ENCODE peak calls at places on chromosomes 11 and 22, in four cellular contexts. N is IMR-90, T is tibial nerve, Q is brain microvascular endothelial cell. C is an unnamed sample.

GRCh38 chr22:50456466-50457234 is 18.2 kb downstream of the SBF1 start:
- DNase-seq in N (no peak), T (no peak), Q (no peak), C (no peak)

GRCh38 chr22:38504731-38505594 is 1.1 kb downstream of the DDX17 start:
- DNase-seq in N (peak), T (no peak), Q (peak), C (no peak)

GRCh38 chr11:114616516-114616915 is 20.9 kb upstream of the NXPE4 start:
- DNase-seq in N (no peak), T (no peak), Q (no peak), C (no peak)

GRCh38 chr22:39214006-39214382 is 30.8 kb downstream of the PDGFB start:
- DNase-seq in N (no peak), T (no peak), Q (no peak), C (no peak)

GRCh38 chr11:46330887-46331652 is 16.2 kb upstream of the DGKZ start:
- DNase-seq in N (no peak), T (no peak), Q (no peak), C (no peak)

GRCh38 chr11:10438451-10438850 is 16.6 kb upstream of the AMPD3 start:
- DNase-seq in N (peak), T (no peak), Q (peak), C (no peak)

GRCh38 chr11:120835601-120836228 is 188.2 kb upstream of the TBCEL start:
- DNase-seq in N (peak), T (no peak), Q (no peak), C (no peak)

GRCh38 chr11:95241673-95242072 is 10.7 kb upstream of the SESN3 start:
- DNase-seq in N (no peak), T (no peak), Q (no peak), C (no peak)

GRCh38 chr22:39527481-39527961 is 5.0 kb downstream of the RPS19BP1 start:
- DNase-seq in N (peak), T (no peak), Q (no peak), C (no peak)

GRCh38 chr22:36149464-36149863 is 11.1 kb downstream of the APOL3 start:
- DNase-seq in N (no peak), T (no peak), Q (no peak), C (no peak)

GRCh38 chr22:36116127-36116526 is 44.4 kb downstream of the APOL3 start:
- DNase-seq in N (no peak), T (no peak), Q (no peak), C (no peak)

GRCh38 chr11:12979928-12980689 is 29.0 kb upstream of the RASSF10 start:
- DNase-seq in N (no peak), T (no peak), Q (no peak), C (no peak)

GRCh38 chr22:49882519-49883293 is 29.1 kb downstream of the ZBED4 start:
- DNase-seq in N (peak), T (no peak), Q (peak), C (no peak)

GRCh38 chr11:57585301-57585700 is 12.2 kb upstream of the SERPING1 start:
- DNase-seq in N (no peak), T (no peak), Q (no peak), C (no peak)

GRCh38 chr22:17047656-17048055 is 37.1 kb upstream of the IL17RA start:
- DNase-seq in N (no peak), T (no peak), Q (no peak), C (no peak)

GRCh38 chr11:45646275-45646970 is 19.0 kb downstream of the CHST1 start:
- DNase-seq in N (peak), T (no peak), Q (peak), C (no peak)

GRCh38 chr11:75867778-75868374 is 52.9 kb downstream of the UVRAG start:
- DNase-seq in N (peak), T (no peak), Q (peak), C (no peak)

GRCh38 chr11:77107950-77108349 is 5.3 kb downstream of the OMP start:
- DNase-seq in N (peak), T (no peak), Q (peak), C (no peak)

GRCh38 chr11:106552694-106553203 is 465.5 kb downstream of the GUCY1A2 start:
- DNase-seq in N (no peak), T (no peak), Q (no peak), C (no peak)

GRCh38 chr11:118267486-118267885 is 3.4 kb upstream of the MPZL2 start:
- DNase-seq in N (no peak), T (no peak), Q (no peak), C (no peak)

GRCh38 chr11:116033931-116034553 is 529.8 kb upstream of the CADM1 start:
- DNase-seq in N (no peak), T (no peak), Q (no peak), C (no peak)

GRCh38 chr11:28223577-28223976 is 115.4 kb downstream of the METTL15 start:
- DNase-seq in N (no peak), T (no peak), Q (no peak), C (no peak)

GRCh38 chr22:31475778-31476177 is 13.9 kb downstream of the EIF4ENIF1 start:
- DNase-seq in N (no peak), T (no peak), Q (no peak), C (no peak)

GRCh38 chr22:43226368-43226979 is 39.5 kb upstream of the TTLL12 start:
- DNase-seq in N (peak), T (no peak), Q (peak), C (no peak)

GRCh38 chr22:37419916-37420655 is 7.2 kb downstream of the ELFN2 start:
- DNase-seq in N (peak), T (no peak), Q (no peak), C (no peak)

GRCh38 chr22:37417737-37418348 is 9.4 kb downstream of the ELFN2 start:
- DNase-seq in N (peak), T (no peak), Q (no peak), C (no peak)

GRCh38 chr22:37419370-37419915 is 7.8 kb downstream of the ELFN2 start:
- DNase-seq in N (no peak), T (no peak), Q (no peak), C (no peak)

GRCh38 chr22:37417264-37417663 is 10.0 kb downstream of the ELFN2 start:
- DNase-seq in N (no peak), T (no peak), Q (no peak), C (no peak)

GRCh38 chr22:37418627-37419369 is 8.5 kb downstream of the ELFN2 start:
- DNase-seq in N (no peak), T (no peak), Q (no peak), C (no peak)
- H3K27ac ChIP-seq in N (no peak), T (no peak), Q (no peak), C (no peak)

DNA sequence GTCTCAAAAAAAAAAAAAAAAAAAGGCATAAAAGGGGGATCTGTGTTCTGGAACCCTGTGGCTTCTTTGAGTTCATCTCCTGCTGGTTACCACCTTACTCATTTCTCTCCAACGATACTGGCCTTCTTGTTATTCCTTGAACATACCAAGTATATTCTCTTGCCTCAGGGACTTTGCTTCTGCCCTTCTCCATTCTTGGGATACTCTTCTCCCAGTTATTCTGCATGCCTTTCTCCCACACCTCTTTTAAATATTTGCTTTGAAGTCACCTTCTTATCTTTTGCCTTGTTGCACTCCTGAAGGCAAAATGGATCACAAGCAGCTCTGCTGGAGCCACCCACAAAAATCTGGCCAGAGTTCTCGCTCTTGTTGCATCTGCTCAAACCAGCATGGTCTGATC is 76.0 kb upstream of the RRM1 start:
- DNase-seq in N (no peak), T (no peak), Q (no peak), C (no peak)
- TF ChIP-seq CTCF in N (no peak), T (no peak), Q (no peak), C (no peak)

DNA sequence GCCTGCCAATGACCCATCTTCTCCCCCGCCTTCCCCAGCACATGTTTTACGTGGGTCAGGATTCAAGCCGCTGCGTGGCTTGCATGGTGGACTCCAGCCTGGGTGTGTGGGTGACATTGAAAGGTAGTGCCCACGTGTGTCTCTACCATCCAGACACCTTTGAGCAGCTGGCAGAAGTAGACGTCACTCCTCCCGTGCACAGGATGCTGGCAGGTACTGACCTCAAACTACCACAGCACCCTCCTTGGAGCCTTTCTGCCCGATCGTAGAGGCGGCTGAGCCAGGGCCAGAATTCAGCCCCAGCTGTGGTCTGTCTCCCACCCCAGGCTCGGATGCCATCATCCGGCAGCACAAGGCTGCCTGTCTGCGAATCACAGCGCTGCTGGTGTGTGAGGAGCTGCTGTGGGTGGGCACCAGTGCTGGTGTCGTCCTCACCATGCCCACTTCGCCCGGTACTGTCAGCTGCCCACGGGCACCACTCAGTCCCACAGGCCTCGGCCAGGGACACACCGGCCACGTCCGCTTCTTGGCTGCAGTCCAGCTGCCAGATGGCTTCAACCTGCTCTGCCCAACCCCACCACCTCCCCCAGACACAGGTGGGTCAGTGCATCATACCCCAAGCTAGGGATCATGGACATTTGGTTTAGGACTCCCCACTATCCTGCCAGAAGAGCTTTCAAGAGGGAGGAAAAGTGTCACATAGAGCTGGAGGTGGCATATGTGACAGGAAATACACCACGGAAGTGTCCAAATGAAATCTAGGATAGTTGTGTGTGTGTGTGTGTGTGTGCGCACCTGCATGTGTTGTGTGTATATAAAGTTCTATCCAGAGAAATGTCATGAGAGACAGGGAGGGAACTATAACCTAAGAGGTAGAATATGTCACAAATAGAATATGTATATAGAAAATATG is 10.6 kb upstream of the RELT start:
- DNase-seq in N (no peak), T (no peak), Q (no peak), C (no peak)
- H3K27ac ChIP-seq in N (no peak), T (no peak), Q (no peak), C (no peak)

GRCh38 chr11:60700689-60701508 is 1.5 kb downstream of the MS4A8 start:
- DNase-seq in N (no peak), T (no peak), Q (no peak), C (peak)
- TF ChIP-seq CTCF in N (no peak), T (no peak), Q (peak), C (no peak)

DNA sequence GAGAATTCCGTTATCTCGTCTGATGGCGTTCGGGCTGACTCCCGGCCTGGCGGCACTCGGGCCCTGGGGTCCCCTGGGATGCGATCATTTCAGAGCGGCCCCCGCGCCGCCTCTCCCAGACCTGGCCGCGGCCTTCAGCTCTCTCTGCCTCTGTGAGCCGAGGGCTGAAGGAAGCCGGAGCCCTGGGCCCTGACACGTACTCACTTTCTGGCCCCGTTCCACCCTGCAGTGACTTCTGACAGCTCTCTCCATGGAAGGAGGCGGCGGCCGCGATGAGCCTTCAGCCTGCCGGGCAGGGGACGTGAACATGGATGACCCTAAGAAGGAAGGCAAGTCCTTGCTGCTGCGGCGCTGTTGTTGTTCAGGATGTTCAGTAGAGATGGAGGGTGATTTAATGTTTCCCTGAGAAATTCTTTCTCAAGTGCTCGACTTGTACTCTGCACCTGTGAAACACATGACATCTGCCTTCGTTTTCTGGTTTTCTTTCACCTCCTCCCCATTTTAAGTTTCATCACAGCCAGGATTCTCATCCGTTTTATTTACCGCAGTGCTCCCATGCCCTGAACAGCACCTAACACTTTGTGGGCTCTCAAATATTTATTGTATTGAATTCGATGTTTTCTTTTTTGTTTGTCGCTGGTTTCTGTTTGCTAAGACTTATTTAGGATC is 615 bp downstream of the GTSE1 start:
- DNase-seq in N (peak), T (no peak), Q (peak), C (no peak)
- H3K27ac ChIP-seq in N (peak), T (peak), Q (peak), C (no peak)

GRCh38 chr22:22349455-22349836 is 104.9 kb downstream of the VPREB1 start:
- DNase-seq in N (no peak), T (no peak), Q (no peak), C (no peak)

GRCh38 chr22:22348815-22349454 is 104.3 kb downstream of the VPREB1 start:
- DNase-seq in N (no peak), T (no peak), Q (no peak), C (no peak)

GRCh38 chr22:22345781-22346180 is 101.2 kb downstream of the VPREB1 start:
- DNase-seq in N (no peak), T (no peak), Q (no peak), C (no peak)

GRCh38 chr22:22346401-22347107 is 102.0 kb downstream of the VPREB1 start:
- DNase-seq in N (no peak), T (no peak), Q (no peak), C (no peak)

DNA sequence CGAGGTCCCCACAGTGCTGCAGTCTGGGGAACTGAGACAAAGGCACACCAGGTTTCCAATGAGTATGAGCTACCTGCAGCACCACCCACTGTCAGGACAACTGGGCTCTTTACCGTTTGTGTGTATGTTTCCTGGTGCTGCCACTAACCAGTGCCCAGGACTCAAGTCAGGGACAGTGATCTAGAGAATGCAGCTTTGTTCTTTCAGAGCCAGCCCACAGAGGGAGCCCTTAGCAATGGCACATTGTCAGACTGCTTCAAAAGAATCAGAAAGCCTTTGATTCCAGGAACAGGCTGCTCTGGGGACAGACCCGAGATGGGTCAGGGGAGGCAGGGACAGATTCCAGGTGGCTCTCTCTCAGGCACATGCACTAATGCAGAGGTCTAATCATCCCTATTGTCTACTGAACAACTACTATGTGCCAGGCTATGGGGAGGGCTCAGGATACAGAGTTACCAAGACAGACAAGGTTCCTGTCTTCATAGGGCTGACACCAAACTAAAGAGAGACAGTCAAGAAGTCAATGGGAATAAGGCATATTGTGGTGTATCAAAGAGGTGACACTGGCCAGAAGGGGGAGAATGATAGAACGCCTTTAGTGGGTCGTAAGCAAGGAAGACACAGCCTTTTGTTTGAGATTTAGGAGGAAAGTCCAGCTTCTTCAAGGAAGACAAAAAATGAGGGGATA is 103.7 kb downstream of the VPREB1 start:
- DNase-seq in N (no peak), T (no peak), Q (no peak), C (no peak)
- TF ChIP-seq CTCF in N (peak), T (no peak), Q (peak), C (no peak)

DNA sequence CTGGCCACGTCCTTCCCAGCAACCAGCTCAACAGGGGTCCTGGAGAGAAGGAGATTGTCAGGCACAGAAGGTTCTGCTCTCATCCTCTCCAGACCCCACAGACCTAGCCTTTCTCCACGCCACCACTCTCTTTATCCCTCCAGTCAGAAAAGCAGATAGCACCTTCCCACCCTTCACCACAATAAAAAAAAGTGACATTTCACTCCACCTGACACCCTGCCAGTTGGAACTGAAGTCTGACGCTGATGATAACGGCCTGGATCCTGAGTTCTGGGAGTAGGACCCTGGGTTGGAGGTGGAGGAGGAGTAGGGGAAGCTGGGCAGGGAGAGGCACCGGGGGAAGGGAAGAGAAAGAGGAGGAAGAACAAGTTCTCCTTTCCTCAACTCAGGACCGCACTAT is 127.5 kb upstream of the ANO1 start:
- DNase-seq in N (no peak), T (no peak), Q (no peak), C (no peak)
- H3K27ac ChIP-seq in N (no peak), T (no peak), Q (no peak), C (no peak)

GRCh38 chr11:63671322-63672155 is at the start of gene ATL3:
- DNase-seq in N (peak), T (peak), Q (peak), C (peak)
- TF ChIP-seq CTCF in N (peak), T (peak), Q (peak), C (no peak)

GRCh38 chr22:29531419-29531818 is 22.1 kb downstream of the THOC5 start:
- DNase-seq in N (no peak), T (no peak), Q (no peak), C (no peak)
- H3K27ac ChIP-seq in N (no peak), T (no peak), Q (no peak), C (no peak)

DNA sequence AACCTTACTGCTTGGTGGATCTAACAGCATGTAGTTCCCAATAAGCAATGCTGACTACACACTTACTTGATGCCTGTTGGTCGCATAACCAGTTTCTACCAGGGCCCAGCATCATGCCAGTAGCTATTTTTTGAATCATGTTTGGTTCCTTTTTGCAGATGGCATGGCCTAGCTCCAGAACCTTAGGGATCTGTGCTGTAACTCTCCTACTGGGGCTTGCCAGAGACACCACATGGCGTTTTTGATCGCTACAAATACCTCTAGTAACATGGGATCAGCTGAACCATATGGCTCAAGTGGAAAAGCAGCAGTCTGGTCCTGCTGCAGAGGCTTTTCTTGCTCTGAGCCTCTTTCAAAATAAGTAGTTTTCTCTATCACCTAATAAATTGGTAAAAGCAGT is 654.6 kb upstream of the API5 start:
- DNase-seq in N (no peak), T (no peak), Q (no peak), C (no peak)
- TF ChIP-seq CTCF in N (no peak), T (no peak), Q (no peak), C (no peak)

C was measured in right atrium auricular region.